ENCODE peak calls at places on chromosome 22, in six cellular contexts. K, S, R, X, T and Q are unnamed samples. For H3K4me1, the result is how much of the 10 kb centered on the place peaks cover.

GRCh38 chr22:41341990-41342389 is 39.8 kb upstream of the TEF start:
- DNase-seq in X (no peak), R (no peak), S (no peak), K (no peak), T (no peak), Q (no peak)

GRCh38 chr22:42169055-42169469 is 38.5 kb upstream of the CYP2D6 start:
- DNase-seq in T (peak), X (no peak), K (peak), R (peak), S (no peak), Q (no peak)

GRCh38 chr22:35102663-35103062 is 36.7 kb downstream of the ISX start:
- DNase-seq in S (peak), K (no peak), T (no peak), X (no peak), R (peak), Q (no peak)

GRCh38 chr22:32648486-32648885 is 153.0 kb upstream of the TIMP3 start:
- DNase-seq in R (no peak), K (no peak), X (no peak), T (no peak), S (no peak), Q (no peak)

GRCh38 chr22:44276041-44276440 is 36.7 kb downstream of the SHISAL1 start:
- DNase-seq in K (no peak), R (no peak), S (no peak), T (no peak), X (peak), Q (peak)

GRCh38 chr22:31921106-31921505 is 23.2 kb upstream of the YWHAH start:
- DNase-seq in K (no peak), X (no peak), R (no peak), T (no peak), S (no peak), Q (no peak)

GRCh38 chr22:43945632-43946390 is 9.4 kb upstream of the SAMM50 start:
- DNase-seq in T (peak), X (peak), R (peak), K (no peak), S (peak), Q (no peak)

GRCh38 chr22:17569971-17570511 is 6.7 kb downstream of the SLC25A18 start:
- DNase-seq in S (no peak), X (no peak), T (no peak), R (no peak), K (no peak), Q (peak)

GRCh38 chr22:23408321-23408720 is 171.8 kb downstream of the IGLL1 start:
- DNase-seq in S (no peak), K (no peak), R (no peak), X (no peak), T (no peak), Q (no peak)

GRCh38 chr22:49966716-49967332 is 6.3 kb downstream of the PIM3 start:
- DNase-seq in R (no peak), K (peak), X (peak), S (peak), T (peak), Q (peak)

GRCh38 chr22:44996120-44996519 is 13.7 kb downstream of the PHF21B start:
- DNase-seq in X (no peak), K (no peak), R (no peak), S (no peak), T (no peak), Q (no peak)

GRCh38 chr22:30636226-30637077 is 871 bp downstream of the SLC35E4 start:
- DNase-seq in T (peak), K (peak), R (no peak), S (peak), X (peak), Q (peak)

GRCh38 chr22:20656516-20656901 is 117.4 kb upstream of the SERPIND1 start:
- DNase-seq in T (no peak), X (no peak), K (no peak), S (no peak), R (no peak), Q (no peak)

GRCh38 chr22:23708270-23708669 is 17.5 kb downstream of the RGL4 start:
- DNase-seq in R (no peak), S (no peak), K (no peak), X (no peak), T (no peak), Q (no peak)

GRCh38 chr22:42214625-42215415 is 55.6 kb downstream of the TCF20 start:
- DNase-seq in K (no peak), R (no peak), T (peak), S (no peak), X (no peak), Q (peak)

GRCh38 chr22:50034126-50035081 is 21.8 kb upstream of the IL17REL start:
- DNase-seq in S (no peak), K (no peak), R (no peak), X (no peak), T (no peak), Q (peak)

GRCh38 chr22:31952094-31952401 is 7.7 kb downstream of the YWHAH start:
- DNase-seq in S (no peak), R (no peak), T (no peak), X (no peak), K (no peak), Q (no peak)

DNA sequence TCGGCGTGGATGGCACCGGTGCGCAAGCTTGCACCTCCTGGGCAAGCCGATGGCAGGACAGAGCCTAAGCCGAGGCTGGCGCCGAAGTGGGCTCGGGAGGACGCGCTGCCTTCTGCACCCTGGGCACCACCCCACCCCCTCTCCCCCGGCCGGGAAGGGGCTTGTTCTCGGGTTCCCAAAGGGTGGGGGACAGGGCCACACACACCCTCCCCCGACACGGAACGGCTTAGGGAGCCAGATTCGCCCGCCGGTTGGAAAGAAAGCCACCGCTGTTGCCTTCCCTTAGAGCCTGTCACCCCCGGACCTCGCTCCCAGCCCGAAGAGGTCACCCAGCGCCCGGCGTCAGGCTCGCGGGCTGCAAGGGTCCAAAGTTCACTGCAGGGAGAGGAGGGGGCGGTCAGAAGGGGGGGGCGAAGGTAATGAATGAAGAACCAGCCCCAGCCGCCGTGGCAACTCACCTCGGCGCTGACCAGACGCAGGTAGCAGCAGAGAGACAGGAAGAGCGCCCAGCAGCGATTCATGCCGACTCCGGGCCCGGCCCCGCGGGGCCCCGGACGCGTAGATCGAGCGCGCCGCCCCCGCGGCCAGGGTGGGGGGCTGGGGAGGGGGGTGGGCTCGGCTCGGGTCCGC is 1.2 kb downstream of the PDGFB start:
- DNase-seq in K (no peak), T (no peak), S (no peak), R (peak), X (no peak), Q (no peak)
- H3K4me3 ChIP-seq in K (peak), T (peak), S (peak), R (peak), X (peak), Q (peak)

GRCh38 chr22:46042786-46043185 is 65.8 kb upstream of the WNT7B start:
- DNase-seq in K (peak), R (no peak), T (no peak), X (no peak), S (peak), Q (no peak)
- TF ChIP-seq CTCF in K (no peak), R (no peak), T (no peak), X (no peak), S (no peak), Q (no peak)

DNA sequence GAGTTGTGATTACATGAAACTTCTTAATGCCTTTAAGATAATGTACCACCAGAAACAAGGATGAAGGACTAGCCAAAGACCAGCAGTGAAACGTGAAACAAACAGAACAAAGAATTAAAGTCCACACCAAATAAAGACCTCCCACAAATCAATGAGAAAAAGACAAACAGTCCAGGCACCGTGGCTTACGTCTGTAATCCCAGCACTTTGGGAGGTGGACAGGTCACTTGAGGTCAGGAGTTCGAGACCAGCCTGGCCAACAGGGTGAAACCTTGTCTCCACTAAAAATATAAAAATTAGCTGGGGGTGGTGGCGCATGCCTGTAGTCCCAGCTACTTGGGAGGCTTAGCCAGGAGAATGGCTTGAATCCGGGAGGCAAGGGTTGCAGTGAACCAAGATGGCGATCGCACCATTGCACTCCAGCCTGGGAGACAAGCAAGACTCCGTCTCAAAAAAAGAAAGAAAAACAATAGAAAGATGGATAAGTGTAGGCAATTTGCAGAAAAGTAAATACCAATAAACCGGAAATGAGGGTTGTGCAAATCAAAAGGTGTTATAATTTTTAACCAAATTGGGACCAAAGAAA is 167.8 kb upstream of the GRK3 start:
- DNase-seq in X (no peak), K (no peak), T (no peak), R (no peak), S (no peak), Q (peak)
- H3K4me1 ChIP-seq in X (half or more), K (under half), T (under half), R (half or more), S (under half), Q (under half)

DNA sequence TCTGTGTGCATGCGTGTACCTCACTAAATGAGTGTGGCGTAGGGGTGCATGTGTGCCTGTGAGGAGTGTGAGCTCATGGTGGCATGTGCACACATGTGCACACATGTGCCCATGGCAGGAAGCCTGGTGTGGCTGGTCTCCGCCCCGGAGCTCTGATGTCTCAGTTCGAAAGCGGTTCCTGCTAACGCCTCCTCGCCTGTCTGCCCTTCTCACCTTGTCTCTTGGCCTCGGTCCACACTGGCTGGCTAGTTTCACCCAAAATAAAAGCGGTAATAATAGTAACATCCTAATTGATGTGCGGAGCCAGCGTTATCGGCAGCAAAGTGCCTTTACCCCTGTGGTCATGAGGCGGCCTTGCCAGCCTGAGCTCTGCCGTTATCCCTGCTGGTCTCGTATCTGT is 1190.4 kb downstream of the BRD1 start:
- DNase-seq in T (no peak), S (no peak), X (no peak), R (no peak), K (no peak), Q (no peak)
- H3K4me3 ChIP-seq in T (no peak), S (no peak), X (no peak), R (no peak), K (no peak), Q (no peak)

GRCh38 chr22:46963672-46964545 is 201.5 kb downstream of the TBC1D22A start:
- DNase-seq in T (no peak), K (no peak), S (no peak), R (no peak), X (peak), Q (peak)

GRCh38 chr22:46966846-46967245 is 204.4 kb downstream of the TBC1D22A start:
- DNase-seq in R (no peak), S (no peak), T (no peak), X (no peak), K (no peak), Q (peak)

GRCh38 chr22:46966495-46966845 is 204.0 kb downstream of the TBC1D22A start:
- DNase-seq in R (no peak), K (no peak), X (no peak), S (no peak), T (no peak), Q (no peak)

GRCh38 chr22:46965552-46966494 is 203.4 kb downstream of the TBC1D22A start:
- DNase-seq in R (no peak), S (no peak), K (peak), X (peak), T (no peak), Q (peak)

GRCh38 chr22:46964773-46965550 is 202.5 kb downstream of the TBC1D22A start:
- DNase-seq in T (no peak), X (no peak), R (no peak), K (no peak), S (no peak), Q (peak)
- TF ChIP-seq CTCF in T (no peak), X (no peak), R (no peak), K (no peak), S (no peak), Q (no peak)

GRCh38 chr22:28894793-28895192 is 11.4 kb downstream of the ZNRF3 start:
- DNase-seq in K (no peak), X (no peak), T (no peak), S (no peak), R (no peak), Q (no peak)
- H3K4me1 ChIP-seq in K (under half), X (under half), T (under half), S (under half), R (under half), Q (under half)